ENCODE peak calls at places on chromosomes 3 and 15, in four cellular contexts. P is colonic mucosa, L is fibroblast of the aortic adventitia, Z is Right ventricle myocardium superior. F is an unnamed sample.

GRCh38 chr15:28113426-28114113 is 14.5 kb upstream of the OCA2 start:
- DNase-seq in P (no peak), L (no peak), Z (no peak), F (no peak)

GRCh38 chr15:88465633-88466219 is 1.5 kb downstream of the MRPL46 start:
- DNase-seq in P (no peak), L (peak; percentile 30), Z (no peak), F (peak; percentile 64)

GRCh38 chr3:58101499-58102370 is 93.5 kb downstream of the FLNB start:
- DNase-seq in P (no peak), L (peak; percentile 35), Z (no peak), F (no peak)

GRCh38 chr3:16048435-16049318 is 125.8 kb upstream of the GALNT15 start:
- DNase-seq in P (peak; percentile 64), L (peak; percentile 88), Z (no peak), F (peak; percentile 86)

GRCh38 chr3:171586274-171586673 is 126.1 kb upstream of the TNIK start:
- DNase-seq in P (no peak), L (no peak), Z (no peak), F (no peak)

GRCh38 chr15:35674873-35675781 is 129.2 kb upstream of the DPH6 start:
- DNase-seq in P (no peak), L (peak; percentile 34), Z (no peak), F (peak; percentile 68)

GRCh38 chr3:185981621-185982020 is 43.8 kb upstream of the TRA2B start:
- DNase-seq in P (no peak), L (no peak), Z (no peak), F (no peak)

GRCh38 chr15:101520395-101520794 is 30.9 kb upstream of the PCSK6 start:
- DNase-seq in P (no peak), L (no peak), Z (no peak), F (no peak)

GRCh38 chr15:58546066-58546591 is 114.3 kb downstream of the LIPC start:
- DNase-seq in P (no peak), L (no peak), Z (no peak), F (no peak)

GRCh38 chr3:115113367-115113766 is 33.7 kb downstream of the ZBTB20 start:
- DNase-seq in P (no peak), L (peak; percentile 76), Z (no peak), F (peak; percentile 38)

GRCh38 chr15:52111517-52112202 is 915 bp downstream of the BCL2L10 start:
- DNase-seq in P (no peak), L (no peak), Z (no peak), F (no peak)

GRCh38 chr3:193971268-193971751 is 164.6 kb upstream of the HES1 start:
- DNase-seq in P (peak; percentile 90), L (peak; percentile 47), Z (no peak), F (peak; percentile 22)

GRCh38 chr15:78455749-78456148 is 17.7 kb downstream of the IREB2 start:
- DNase-seq in P (no peak), L (no peak), Z (no peak), F (peak; percentile 24)

GRCh38 chr15:31482122-31482922 is 155.7 kb downstream of the KLF13 start:
- DNase-seq in P (peak; percentile 17), L (no peak), Z (no peak), F (no peak)